ENCODE peak calls at places on chromosomes 1 and 21, in five cellular contexts. One of them, this sample, is unnamed.

GRCh38 chr1:121408354-121408753 is 223.6 kb downstream of the SRGAP2C start:
- DNase-seq in COR-L47: no peak
- DNase-seq in H4: no peak
- DNase-seq in nucleus accumbens: no peak
- DNase-seq in activated T-cell treated with anti-CD3 and anti-CD28 coated beads, Interleukin-2, amount 50 U/mL, for 1 hour: no peak
- DNase-seq in this sample: no peak

GRCh38 chr1:9539829-9540550 is 725 bp downstream of the SLC25A33 start:
- DNase-seq in COR-L47: peak
- DNase-seq in H4: peak
- DNase-seq in nucleus accumbens: peak
- DNase-seq in activated T-cell treated with anti-CD3 and anti-CD28 coated beads, Interleukin-2, amount 50 U/mL, for 1 hour: no peak
- DNase-seq in this sample: peak

GRCh38 chr1:113903496-113904291 is 905 bp downstream of the AP4B1 start:
- DNase-seq in COR-L47: no peak
- DNase-seq in H4: no peak
- DNase-seq in nucleus accumbens: no peak
- DNase-seq in activated T-cell treated with anti-CD3 and anti-CD28 coated beads, Interleukin-2, amount 50 U/mL, for 1 hour: no peak
- DNase-seq in this sample: no peak

GRCh38 chr1:33143698-33144097 is 38.1 kb downstream of the TRIM62 start:
- DNase-seq in COR-L47: no peak
- DNase-seq in H4: no peak
- DNase-seq in nucleus accumbens: no peak
- DNase-seq in activated T-cell treated with anti-CD3 and anti-CD28 coated beads, Interleukin-2, amount 50 U/mL, for 1 hour: no peak
- DNase-seq in this sample: no peak

GRCh38 chr1:236284291-236284711 is 2.5 kb upstream of the ERO1B start:
- DNase-seq in COR-L47: no peak
- DNase-seq in H4: no peak
- DNase-seq in nucleus accumbens: no peak
- DNase-seq in activated T-cell treated with anti-CD3 and anti-CD28 coated beads, Interleukin-2, amount 50 U/mL, for 1 hour: no peak
- DNase-seq in this sample: no peak

GRCh38 chr1:10237157-10237539 is 26.8 kb downstream of the KIF1B start:
- DNase-seq in COR-L47: no peak
- DNase-seq in H4: no peak
- DNase-seq in nucleus accumbens: no peak
- DNase-seq in activated T-cell treated with anti-CD3 and anti-CD28 coated beads, Interleukin-2, amount 50 U/mL, for 1 hour: no peak
- DNase-seq in this sample: no peak

GRCh38 chr1:94622757-94623156 is 81.2 kb upstream of the F3 start:
- DNase-seq in COR-L47: no peak
- DNase-seq in H4: peak
- DNase-seq in nucleus accumbens: no peak
- DNase-seq in activated T-cell treated with anti-CD3 and anti-CD28 coated beads, Interleukin-2, amount 50 U/mL, for 1 hour: no peak
- DNase-seq in this sample: no peak

GRCh38 chr1:59139396-59139795 is 157.5 kb upstream of the FGGY start:
- DNase-seq in COR-L47: no peak
- DNase-seq in H4: no peak
- DNase-seq in nucleus accumbens: no peak
- DNase-seq in activated T-cell treated with anti-CD3 and anti-CD28 coated beads, Interleukin-2, amount 50 U/mL, for 1 hour: no peak
- DNase-seq in this sample: no peak

GRCh38 chr1:84907095-84907827 is 14.3 kb upstream of the LPAR3 start:
- DNase-seq in COR-L47: no peak
- DNase-seq in H4: no peak
- DNase-seq in nucleus accumbens: no peak
- DNase-seq in activated T-cell treated with anti-CD3 and anti-CD28 coated beads, Interleukin-2, amount 50 U/mL, for 1 hour: no peak
- DNase-seq in this sample: no peak

GRCh38 chr1:48693674-48694347 is 82.9 kb downstream of the BEND5 start:
- DNase-seq in COR-L47: peak
- DNase-seq in H4: peak
- DNase-seq in nucleus accumbens: no peak
- DNase-seq in activated T-cell treated with anti-CD3 and anti-CD28 coated beads, Interleukin-2, amount 50 U/mL, for 1 hour: no peak
- DNase-seq in this sample: no peak

GRCh38 chr1:220655961-220656720 is 34.0 kb upstream of the C1orf115 start:
- DNase-seq in COR-L47: no peak
- DNase-seq in H4: no peak
- DNase-seq in nucleus accumbens: no peak
- DNase-seq in activated T-cell treated with anti-CD3 and anti-CD28 coated beads, Interleukin-2, amount 50 U/mL, for 1 hour: no peak
- DNase-seq in this sample: no peak

GRCh38 chr21:31667639-31668038 is 8.1 kb downstream of the SOD1 start:
- DNase-seq in COR-L47: no peak
- DNase-seq in H4: no peak
- DNase-seq in nucleus accumbens: no peak
- DNase-seq in activated T-cell treated with anti-CD3 and anti-CD28 coated beads, Interleukin-2, amount 50 U/mL, for 1 hour: no peak
- DNase-seq in this sample: no peak

GRCh38 chr1:160007577-160008200 is 24.1 kb downstream of the PIGM start:
- DNase-seq in COR-L47: no peak
- DNase-seq in H4: no peak
- DNase-seq in nucleus accumbens: no peak
- DNase-seq in activated T-cell treated with anti-CD3 and anti-CD28 coated beads, Interleukin-2, amount 50 U/mL, for 1 hour: no peak
- DNase-seq in this sample: no peak

GRCh38 chr1:30460661-30461060 is 262.7 kb downstream of the MATN1 start:
- DNase-seq in COR-L47: no peak
- DNase-seq in H4: no peak
- DNase-seq in nucleus accumbens: no peak
- DNase-seq in activated T-cell treated with anti-CD3 and anti-CD28 coated beads, Interleukin-2, amount 50 U/mL, for 1 hour: peak
- DNase-seq in this sample: no peak

GRCh38 chr1:94037392-94038229 is 83.3 kb downstream of the ABCA4 start:
- DNase-seq in COR-L47: no peak
- DNase-seq in H4: no peak
- DNase-seq in nucleus accumbens: no peak
- DNase-seq in activated T-cell treated with anti-CD3 and anti-CD28 coated beads, Interleukin-2, amount 50 U/mL, for 1 hour: no peak
- DNase-seq in this sample: no peak

GRCh38 chr1:185939142-185939541 is 205.0 kb downstream of the HMCN1 start:
- DNase-seq in COR-L47: no peak
- DNase-seq in H4: peak
- DNase-seq in nucleus accumbens: no peak
- DNase-seq in activated T-cell treated with anti-CD3 and anti-CD28 coated beads, Interleukin-2, amount 50 U/mL, for 1 hour: no peak
- DNase-seq in this sample: no peak

GRCh38 chr1:62436039-62436465 is 797 bp upstream of the USP1 start:
- DNase-seq in COR-L47: no peak
- DNase-seq in H4: no peak
- DNase-seq in nucleus accumbens: peak
- DNase-seq in activated T-cell treated with anti-CD3 and anti-CD28 coated beads, Interleukin-2, amount 50 U/mL, for 1 hour: peak
- DNase-seq in this sample: peak

GRCh38 chr21:28719731-28720130 is 272.9 kb downstream of the LTN1 start:
- DNase-seq in COR-L47: no peak
- DNase-seq in H4: no peak
- DNase-seq in nucleus accumbens: no peak
- DNase-seq in activated T-cell treated with anti-CD3 and anti-CD28 coated beads, Interleukin-2, amount 50 U/mL, for 1 hour: no peak
- DNase-seq in this sample: no peak

This sample was measured in Peyer's patch.